ENCODE peak calls at places on chromosomes 12 and 14, in six cellular contexts. Z is fibroblast of mammary gland; M is HFF-Myc; Y is small intestine; I is choroid plexus epithelial cell; J is Jurkat, Clone E6-1. V is an unnamed sample.
A peak's percentile ranks its signal among the peaks of the same experiment; 100 is the strongest.

GRCh38 chr12:93186131-93186530 is 191.6 kb upstream of the NUDT4 start:
- DNase-seq in M (no peak), J (no peak), Y (no peak), Z (peak; percentile 38), I (peak; percentile 72), V (peak; percentile 32)

GRCh38 chr12:82461851-82462250 is 103.5 kb downstream of the METTL25 start:
- DNase-seq in Y (no peak), Z (no peak), I (peak; percentile 10), M (no peak), J (no peak), V (no peak)

GRCh38 chr14:95388699-95389098 is 69.0 kb upstream of the CLMN start:
- DNase-seq in M (no peak), Z (peak; percentile 80), J (no peak), I (peak; percentile 28), Y (no peak), V (no peak)

GRCh38 chr12:130014485-130014807 is 110.6 kb upstream of the TMEM132D start:
- DNase-seq in I (no peak), Z (no peak), M (no peak), J (no peak), Y (no peak), V (no peak)

GRCh38 chr14:104110491-104111209 is 25.1 kb downstream of the ASPG start:
- DNase-seq in J (no peak), M (no peak), Y (no peak), Z (no peak), I (no peak), V (no peak)

GRCh38 chr12:3145036-3145435 is 67.9 kb downstream of the TSPAN9 start:
- DNase-seq in Y (no peak), M (no peak), I (no peak), J (no peak), Z (no peak), V (no peak)

GRCh38 chr14:89617471-89618291 is 200.6 kb upstream of the FOXN3 start:
- DNase-seq in Y (peak; percentile 67), Z (peak; percentile 71), J (no peak), I (peak; percentile 66), M (no peak), V (no peak)

GRCh38 chr12:105172037-105172436 is 63.9 kb downstream of the APPL2 start:
- DNase-seq in Z (no peak), J (no peak), Y (no peak), I (no peak), M (no peak), V (no peak)

GRCh38 chr14:68897559-68898160 is 81.4 kb downstream of the ACTN1 start:
- DNase-seq in J (no peak), Z (no peak), Y (no peak), I (no peak), M (no peak), V (no peak)

GRCh38 chr12:28122756-28123155 is 67.5 kb upstream of the CCDC91 start:
- DNase-seq in I (no peak), M (no peak), Z (no peak), J (no peak), Y (no peak), V (no peak)

GRCh38 chr12:23813206-23813605 is 136.3 kb downstream of the SOX5 start:
- DNase-seq in I (no peak), J (no peak), Z (no peak), M (no peak), Y (no peak), V (no peak)

GRCh38 chr12:62466018-62466595 is 519 bp upstream of the MON2 start:
- DNase-seq in J (no peak), I (peak; percentile 49), M (no peak), Z (peak; percentile 41), Y (peak; percentile 28), V (no peak)

GRCh38 chr12:50283230-50283923 is at the start of gene LIMA1:
- DNase-seq in Y (peak; percentile 95), M (peak; percentile 33), J (peak; percentile 81), I (peak; percentile 87), Z (peak; percentile 73), V (peak; percentile 27)

GRCh38 chr12:95790025-95790911 is at the start of gene NTN4:
- DNase-seq in I (peak; percentile 33), M (no peak), Y (peak; percentile 43), Z (peak; percentile 26), J (no peak), V (no peak)

GRCh38 chr14:85416771-85417170 is 113.2 kb upstream of the FLRT2 start:
- DNase-seq in I (peak; percentile 87), J (no peak), M (peak; percentile 30), Z (peak; percentile 84), Y (no peak), V (peak; percentile 78)

GRCh38 chr14:67265131-67265530 is 23.9 kb downstream of the PALS1 start:
- DNase-seq in M (no peak), Y (peak; percentile 42), Z (peak; percentile 20), I (peak; percentile 30), J (no peak), V (no peak)

GRCh38 chr12:82873951-82874350 is 187.2 kb downstream of the TMTC2 start:
- DNase-seq in J (no peak), I (peak; percentile 8), M (no peak), Y (no peak), Z (no peak), V (no peak)

GRCh38 chr14:96683575-96684289 is 113.5 kb upstream of the VRK1 start:
- DNase-seq in I (no peak), Z (peak; percentile 8), Y (no peak), J (no peak), M (no peak), V (no peak)

GRCh38 chr12:114682101-114682919 is 1.7 kb downstream of the TBX3 start:
- DNase-seq in Z (no peak), J (no peak), Y (no peak), M (no peak), I (no peak), V (no peak)

GRCh38 chr12:75058228-75058627 is 151.4 kb downstream of the KCNC2 start:
- DNase-seq in Z (peak; percentile 1), Y (no peak), J (no peak), M (no peak), I (peak; percentile 13), V (no peak)

GRCh38 chr12:49189731-49190314 is 943 bp upstream of the TUBA1A start:
- DNase-seq in Z (no peak), M (no peak), I (no peak), J (no peak), Y (no peak), V (no peak)
- H3K4me3 ChIP-seq in Z (peak overlapping the region; percentile 79), M (peak overlapping the region; percentile 96), I (no peak overlapping the region), J (peak overlapping the region; percentile 85), Y (no peak overlapping the region), V (peak overlapping the region; percentile 99)

GRCh38 chr12:89450922-89451321 is 73.7 kb downstream of the GALNT4 start:
- DNase-seq in Z (no peak), Y (no peak), M (no peak), J (no peak), I (peak; percentile 94), V (no peak)

GRCh38 chr12:89453121-89453520 is 71.5 kb downstream of the GALNT4 start:
- DNase-seq in Y (no peak), I (no peak), J (no peak), M (no peak), Z (no peak), V (no peak)

GRCh38 chr12:89454080-89454848 is 70.3 kb downstream of the GALNT4 start:
- DNase-seq in M (no peak), I (peak; percentile 41), J (no peak), Y (no peak), Z (peak; percentile 63), V (no peak)

GRCh38 chr12:89451876-89452275 is 72.7 kb downstream of the GALNT4 start:
- DNase-seq in M (peak; percentile 83), Z (peak; percentile 43), J (no peak), Y (no peak), I (peak; percentile 95), V (peak; percentile 64)

DNA sequence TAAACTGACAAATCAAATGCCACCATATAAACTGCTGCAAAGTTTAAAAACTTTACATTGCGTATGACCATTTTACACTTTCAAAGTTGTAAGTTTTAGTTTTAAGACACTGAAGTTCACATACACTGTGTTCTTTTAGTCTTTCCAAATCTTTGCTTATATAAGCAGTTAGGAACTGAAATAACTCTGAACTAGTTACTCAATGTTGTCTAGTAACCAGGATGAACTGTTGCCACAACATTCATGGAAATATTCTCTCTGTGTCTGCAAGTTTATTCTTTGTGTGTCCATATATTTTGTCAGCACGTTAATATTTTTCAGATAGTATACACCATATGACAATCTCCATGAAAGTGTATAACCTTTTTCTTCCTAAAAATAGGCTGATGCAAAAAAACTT is 71.0 kb downstream of the GALNT4 start:
- DNase-seq in Z (peak; percentile 64), M (no peak), I (peak; percentile 92), J (no peak), Y (no peak), V (no peak)
- H3K4me3 ChIP-seq in Z (no peak overlapping the region), M (no peak overlapping the region), I (no peak overlapping the region), J (no peak overlapping the region), Y (no peak overlapping the region), V (no peak overlapping the region)

GRCh38 chr14:79278798-79279644 is 932.3 kb downstream of the DIO2 start:
- DNase-seq in J (no peak), Y (peak; percentile 85), Z (peak; percentile 80), M (peak; percentile 43), I (peak; percentile 93), V (peak; percentile 47)

GRCh38 chr14:79281244-79282199 is 929.8 kb downstream of the DIO2 start:
- DNase-seq in M (no peak), Z (no peak), Y (no peak), I (peak; percentile 37), J (no peak), V (no peak)

GRCh38 chr14:79279645-79280399 is 931.5 kb downstream of the DIO2 start:
- DNase-seq in M (no peak), Y (peak; percentile 20), J (no peak), Z (peak; percentile 8), I (no peak), V (no peak)

GRCh38 chr14:79278286-79278797 is 933.0 kb downstream of the DIO2 start:
- DNase-seq in Z (no peak), I (no peak), M (no peak), Y (no peak), J (no peak), V (no peak)

GRCh38 chr14:79280400-79280670 is 931.0 kb downstream of the DIO2 start:
- DNase-seq in Z (no peak), I (no peak), Y (no peak), M (no peak), J (no peak), V (no peak)
- H3K4me3 ChIP-seq in Z (no peak overlapping the region), I (peak overlapping the region; percentile 75), Y (no peak overlapping the region), M (no peak overlapping the region), J (no peak overlapping the region), V (no peak overlapping the region)

DNA sequence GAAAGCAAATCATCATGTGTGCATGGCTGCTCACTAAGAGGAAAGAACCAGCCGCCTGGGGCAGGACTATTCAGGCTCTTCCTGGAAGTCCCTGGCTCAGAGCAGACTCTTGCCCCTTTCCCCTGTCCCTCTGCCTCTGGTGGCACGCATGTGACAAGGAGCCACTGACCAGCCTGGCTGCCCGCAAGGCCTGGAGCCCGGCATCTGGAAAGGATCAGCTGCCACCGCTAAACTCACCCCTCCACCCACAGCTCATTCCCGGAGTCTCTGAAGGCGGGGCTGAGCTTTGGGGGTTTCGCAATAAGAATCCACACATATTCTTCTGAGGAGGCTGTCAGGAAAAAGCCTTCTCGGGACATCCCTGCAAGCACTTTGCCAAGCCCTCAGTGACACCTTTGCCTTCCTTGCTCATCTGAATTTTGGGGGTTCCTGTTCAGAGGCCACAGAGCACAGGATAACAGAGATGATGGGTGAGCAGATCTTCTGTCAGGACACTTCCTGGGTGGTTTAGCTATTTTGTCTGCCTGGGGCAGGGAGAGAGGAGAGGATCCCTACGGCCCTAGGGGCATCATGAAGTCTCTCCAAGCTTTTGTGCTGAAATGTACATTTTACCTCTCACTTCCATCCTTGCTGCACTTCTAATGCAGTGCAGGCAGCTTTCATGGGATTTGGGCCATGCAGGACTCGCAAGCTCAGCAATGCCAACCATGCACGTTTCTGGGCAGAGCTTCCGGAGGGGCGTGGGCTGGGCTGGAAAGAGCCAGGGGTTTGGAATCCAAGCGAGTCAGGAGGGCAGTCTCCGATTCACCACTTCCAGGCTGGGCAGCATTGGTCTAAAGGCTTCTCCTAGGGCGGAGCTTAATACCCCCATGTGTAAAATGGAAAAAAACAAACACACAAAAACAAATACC is 124.8 kb upstream of the MAP1LC3B2 start:
- DNase-seq in I (peak; percentile 85), J (no peak), Y (peak; percentile 69), Z (peak; percentile 92), M (peak; percentile 71), V (peak; percentile 78)
- H3K4me3 ChIP-seq in I (peak overlapping the region; percentile 37), J (no peak overlapping the region), Y (no peak overlapping the region), Z (peak overlapping the region; percentile 55), M (peak overlapping the region; percentile 36), V (peak overlapping the region; percentile 53)